ENCODE peak calls at places on chromosomes 4 and X, in four cellular contexts. R is GM13977, N is mesothelial cell of epicardium, Y is K562. X is an unnamed sample.

GRCh38 chrX:2330487-2330886 is 170.3 kb downstream of the DHRSX start:
- DNase-seq in R (no peak), N (no peak), Y (no peak), X (no peak)

GRCh38 chrX:102720237-102721168 is at the start of gene GPRASP3:
- DNase-seq in R (peak), N (no peak), Y (peak), X (peak)

GRCh38 chr4:16916719-16917337 is 18.4 kb upstream of the LDB2 start:
- DNase-seq in Y (peak), N (peak), R (peak), X (peak)

GRCh38 chrX:51776851-51777250 is 33.6 kb downstream of the GSPT2 start:
- DNase-seq in R (no peak), N (no peak), Y (no peak), X (no peak)

GRCh38 chrX:26442340-26442739 is 226.4 kb downstream of the MAGEB5 start:
- DNase-seq in Y (no peak), N (no peak), R (no peak), X (no peak)

GRCh38 chr4:92265066-92265465 is 38.7 kb upstream of the GRID2 start:
- DNase-seq in Y (no peak), R (no peak), N (no peak), X (no peak)

GRCh38 chrX:43974736-43975135 is 1.5 kb upstream of the NDP start:
- DNase-seq in N (no peak), Y (no peak), R (no peak), X (no peak)

GRCh38 chr4:17814140-17814539 is 3.4 kb downstream of the NCAPG start:
- DNase-seq in R (no peak), N (no peak), Y (no peak), X (no peak)

GRCh38 chr4:130636486-130636885 is 1540.5 kb downstream of the C4orf33 start:
- DNase-seq in Y (no peak), R (no peak), N (no peak), X (no peak)

GRCh38 chrX:123830309-123830708 is 29.5 kb upstream of the XIAP start:
- DNase-seq in Y (no peak), R (peak), N (no peak), X (peak)

GRCh38 chrX:116417214-116417613 is 19.2 kb upstream of the SLC6A14 start:
- DNase-seq in N (no peak), R (no peak), Y (no peak), X (no peak)

GRCh38 chr4:153292897-153293674 is 51.4 kb upstream of the MND1 start:
- DNase-seq in N (no peak), R (no peak), Y (no peak), X (no peak)

GRCh38 chr4:54228563-54229501 is at the start of gene PDGFRA:
- DNase-seq in R (no peak), Y (no peak), N (no peak), X (no peak)

GRCh38 chr4:40193578-40193977 is 3.3 kb upstream of the RHOH start:
- DNase-seq in N (no peak), R (no peak), Y (no peak), X (no peak)

GRCh38 chrX:97308161-97308560 is 424.5 kb downstream of the RPA4 start:
- DNase-seq in R (no peak), N (no peak), Y (no peak), X (no peak)

GRCh38 chr4:168694669-168695068 is 197.8 kb downstream of the PALLD start:
- DNase-seq in Y (no peak), R (no peak), N (no peak), X (no peak)

GRCh38 chrX:19388064-19388679 is 44.4 kb downstream of the PDHA1 start:
- DNase-seq in Y (no peak), R (no peak), N (no peak), X (no peak)

GRCh38 chr4:78002260-78002659 is 54.9 kb upstream of the FRAS1 start:
- DNase-seq in R (no peak), N (no peak), Y (no peak), X (no peak)

GRCh38 chrX:80432863-80433262 is 12.6 kb downstream of the TENT5D start:
- DNase-seq in R (no peak), N (no peak), Y (no peak), X (no peak)

GRCh38 chr4:109890076-109890475 is 22.6 kb upstream of the EGF start:
- DNase-seq in R (no peak), N (no peak), Y (no peak), X (no peak)

GRCh38 chr4:22203436-22204011 is 255.0 kb upstream of the KCNIP4 start:
- DNase-seq in N (no peak), R (no peak), Y (no peak), X (no peak)

GRCh38 chr4:83334425-83335241 is at the start of gene HPSE:
- DNase-seq in R (peak), Y (peak), N (peak), X (peak)

GRCh38 chr4:100257567-100257966 is 67.3 kb upstream of the DDIT4L start:
- DNase-seq in R (no peak), Y (no peak), N (no peak), X (no peak)

GRCh38 chr4:98260579-98261290 is 449 bp upstream of the RAP1GDS1 start:
- DNase-seq in N (peak), R (peak), Y (peak), X (peak)

GRCh38 chr4:37994569-37994968 is 34.4 kb downstream of the PTTG2 start:
- DNase-seq in R (peak), N (no peak), Y (no peak), X (peak)

GRCh38 chr4:72864898-72865297 is 204.6 kb downstream of the COX18 start:
- DNase-seq in Y (no peak), N (no peak), R (no peak), X (no peak)

GRCh38 chr4:10237131-10237530 is 120.5 kb upstream of the WDR1 start:
- DNase-seq in Y (no peak), N (no peak), R (no peak), X (no peak)

GRCh38 chr4:110540606-110541440 is 64.9 kb downstream of the ENPEP start:
- DNase-seq in R (no peak), N (no peak), Y (no peak), X (no peak)

GRCh38 chr4:159280442-159281172 is 177.7 kb downstream of the RAPGEF2 start:
- DNase-seq in N (no peak), R (no peak), Y (no peak), X (no peak)

GRCh38 chr4:6393544-6394475 is 78.6 kb downstream of the PPP2R2C start:
- DNase-seq in N (no peak), R (no peak), Y (no peak), X (no peak)

GRCh38 chrX:140766024-140766611 is 56.6 kb downstream of the LINC00632 start:
- DNase-seq in Y (peak), N (no peak), R (peak), X (peak)

GRCh38 chr4:102429553-102429952 is 71.6 kb upstream of the NFKB1 start:
- DNase-seq in Y (no peak), R (no peak), N (no peak), X (no peak)

GRCh38 chr4:171929907-171930306 is 116.7 kb downstream of the GALNTL6 start:
- DNase-seq in Y (no peak), R (no peak), N (no peak), X (no peak)

GRCh38 chr4:147094228-147094627 is 148.6 kb upstream of the TTC29 start:
- DNase-seq in Y (no peak), N (no peak), R (no peak), X (no peak)
- TF ChIP-seq CTCF in Y (no peak), N (no peak), R (no peak), X (peak)

GRCh38 chrX:46573331-46573895 is at the start of gene CHST7:
- DNase-seq in N (no peak), Y (no peak), R (peak), X (peak)
- TF ChIP-seq CTCF in N (no peak), Y (no peak), R (peak), X (peak)

GRCh38 chr4:7853271-7853670 is 86.4 kb downstream of the AFAP1 start:
- DNase-seq in Y (no peak), R (no peak), N (no peak), X (no peak)

GRCh38 chr4:7854211-7854610 is 85.5 kb downstream of the AFAP1 start:
- DNase-seq in R (no peak), Y (no peak), N (no peak), X (no peak)

GRCh38 chr4:7847206-7847605 is 92.5 kb downstream of the AFAP1 start:
- DNase-seq in N (no peak), Y (no peak), R (no peak), X (no peak)

GRCh38 chr4:7852568-7853185 is 87.0 kb downstream of the AFAP1 start:
- DNase-seq in Y (no peak), N (no peak), R (no peak), X (no peak)

GRCh38 chr4:7850489-7850888 is 89.2 kb downstream of the AFAP1 start:
- DNase-seq in Y (peak), N (no peak), R (no peak), X (no peak)
- TF ChIP-seq CTCF in Y (peak), N (no peak), R (peak), X (no peak)

GRCh38 chr4:139509727-139510410 is 46.1 kb downstream of the SETD7 start:
- DNase-seq in Y (peak), R (no peak), N (no peak), X (no peak)
- TF ChIP-seq CTCF in Y (peak), R (peak), N (no peak), X (peak)

X was measured in GM10248.